ENCODE peak calls at places on chromosomes 11 and 22, in five cellular contexts. A is endothelial cell, U is astrocyte of the cerebellum, F is adrenal gland, Y is brain microvascular endothelial cell. R is an unnamed sample.

GRCh38 chr11:61327669-61328071 is 5.2 kb downstream of the DDB1 start:
- DNase-seq in A (no peak), U (no peak), F (no peak), Y (no peak), R (no peak)

GRCh38 chr22:40960137-40960536 is 9.0 kb downstream of the RBX1 start:
- DNase-seq in A (no peak), U (no peak), F (no peak), Y (no peak), R (no peak)

GRCh38 chr11:82701847-82702520 is 31.7 kb downstream of the FAM181B start:
- DNase-seq in A (peak), U (peak), F (peak), Y (peak), R (peak)

GRCh38 chr22:49589811-49590210 is 237.9 kb downstream of the BRD1 start:
- DNase-seq in A (no peak), U (no peak), F (no peak), Y (no peak), R (no peak)

GRCh38 chr11:128279861-128280260 is 307.5 kb downstream of the ETS1 start:
- DNase-seq in A (no peak), U (no peak), F (no peak), Y (no peak), R (no peak)

GRCh38 chr11:67273260-67273990 is 7.2 kb downstream of the GRK2 start:
- DNase-seq in A (no peak), U (no peak), F (peak), Y (no peak), R (no peak)

GRCh38 chr11:40054631-40055030 is 1404.8 kb downstream of the LRRC4C start:
- DNase-seq in A (no peak), U (no peak), F (no peak), Y (no peak), R (no peak)

GRCh38 chr11:61837411-61838005 is 9.4 kb downstream of the FADS2 start:
- DNase-seq in A (no peak), U (no peak), F (peak), Y (no peak), R (no peak)

GRCh38 chr11:65419773-65420481 is 2.7 kb upstream of the NEAT1 start:
- DNase-seq in A (peak), U (peak), F (peak), Y (peak), R (peak)

GRCh38 chr11:7749456-7749855 is 43.2 kb upstream of the OVCH2 start:
- DNase-seq in A (no peak), U (no peak), F (no peak), Y (no peak), R (no peak)

GRCh38 chr11:79438631-79439429 is 2.0 kb downstream of the TENM4 start:
- DNase-seq in A (peak), U (no peak), F (peak), Y (no peak), R (peak)

GRCh38 chr11:120384476-120384875 is 48.3 kb downstream of the ARHGEF12 start:
- DNase-seq in A (no peak), U (no peak), F (no peak), Y (no peak), R (no peak)

GRCh38 chr22:32389685-32390084 is 22.4 kb downstream of the RTCB start:
- DNase-seq in A (peak), U (no peak), F (peak), Y (peak), R (peak)

GRCh38 chr11:123072279-123072678 is 10.3 kb upstream of the HSPA8 start:
- DNase-seq in A (no peak), U (no peak), F (no peak), Y (no peak), R (no peak)

GRCh38 chr11:74966651-74967050 is 17.6 kb downstream of the SPCS2 start:
- DNase-seq in A (no peak), U (no peak), F (peak), Y (peak), R (no peak)

GRCh38 chr22:22818861-22819855 is 68.5 kb upstream of the IGLL5 start:
- DNase-seq in A (no peak), U (no peak), F (no peak), Y (no peak), R (no peak)

GRCh38 chr11:20762112-20762511 is 92.7 kb downstream of the NELL1 start:
- DNase-seq in A (no peak), U (no peak), F (no peak), Y (no peak), R (no peak)

GRCh38 chr11:78270993-78271392 is 82.3 kb downstream of the USP35 start:
- DNase-seq in A (no peak), U (no peak), F (no peak), Y (no peak), R (no peak)

GRCh38 chr11:15114501-15115475 is at the start of gene INSC:
- DNase-seq in A (peak), U (no peak), F (no peak), Y (no peak), R (peak)

GRCh38 chr22:37027556-37027955 is 8.0 kb downstream of the MPST start:
- DNase-seq in A (no peak), U (no peak), F (no peak), Y (no peak), R (no peak)

GRCh38 chr11:66882540-66882939 is 25.7 kb downstream of the LRFN4 start:
- DNase-seq in A (no peak), U (no peak), F (peak), Y (no peak), R (no peak)

GRCh38 chr11:114260077-114260476 is 36.1 kb upstream of the NNMT start:
- DNase-seq in A (no peak), U (no peak), F (no peak), Y (no peak), R (no peak)

GRCh38 chr22:46360097-46360496 is 24.6 kb downstream of the TRMU start:
- DNase-seq in A (no peak), U (no peak), F (no peak), Y (no peak), R (no peak)

GRCh38 chr11:22192642-22193347 is at the start of gene ANO5:
- DNase-seq in A (peak), U (no peak), F (peak), Y (no peak), R (peak)

GRCh38 chr11:110818032-110818687 is 105.9 kb upstream of the ARHGAP20 start:
- DNase-seq in A (no peak), U (no peak), F (no peak), Y (no peak), R (no peak)

GRCh38 chr11:83033972-83034672 is 37.6 kb downstream of the RAB30 start:
- DNase-seq in A (no peak), U (peak), F (peak), Y (no peak), R (peak)

GRCh38 chr11:122344281-122344680 is 228.3 kb upstream of the BLID start:
- DNase-seq in A (no peak), U (peak), F (peak), Y (peak), R (no peak)

GRCh38 chr11:67285541-67286498 is 3.3 kb upstream of the ANKRD13D start:
- DNase-seq in A (no peak), U (no peak), F (no peak), Y (no peak), R (no peak)

GRCh38 chr22:35149149-35149548 is 83.2 kb downstream of the ISX start:
- DNase-seq in A (no peak), U (no peak), F (no peak), Y (no peak), R (no peak)

GRCh38 chr22:19941365-19942070 is at the start of the genes COMT and TXNRD2:
- DNase-seq in A (peak), U (no peak), F (peak), Y (peak), R (peak)

GRCh38 chr11:91163619-91164451 is 941.0 kb upstream of the CHORDC1 start:
- DNase-seq in A (no peak), U (peak), F (peak), Y (peak), R (no peak)

GRCh38 chr11:11789735-11790369 is 51.9 kb upstream of the USP47 start:
- DNase-seq in A (peak), U (no peak), F (no peak), Y (peak), R (peak)

GRCh38 chr11:134761361-134761760 is 349.3 kb upstream of the B3GAT1 start:
- DNase-seq in A (no peak), U (no peak), F (no peak), Y (no peak), R (no peak)

DNA sequence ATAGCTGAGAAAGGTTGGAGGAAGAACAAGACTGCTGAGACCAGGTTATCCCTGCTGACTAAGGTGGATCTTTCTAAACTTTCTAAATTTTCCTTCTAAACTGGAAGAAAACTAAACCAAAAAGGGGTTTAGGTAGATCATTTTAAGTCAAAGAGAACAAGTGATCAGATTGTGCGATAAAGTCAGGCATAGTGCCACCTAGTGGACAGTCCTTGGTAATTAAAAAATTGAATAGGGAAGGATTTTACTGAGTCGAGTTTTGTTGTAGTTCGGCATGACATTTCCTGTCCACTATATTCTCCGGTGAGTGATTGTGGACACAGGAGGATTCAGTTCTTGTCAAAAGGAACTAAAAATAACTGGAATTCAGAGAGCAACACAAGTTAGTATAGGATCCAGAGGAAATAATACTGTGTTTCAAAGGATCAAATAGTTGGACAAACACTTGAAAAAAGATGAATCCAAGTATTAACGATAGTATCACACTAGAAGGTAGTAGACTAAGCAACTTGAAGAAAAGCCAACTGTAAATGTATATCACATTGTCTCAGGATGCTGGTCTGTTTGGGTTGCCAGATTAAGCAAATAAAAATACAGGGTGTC is 1236.4 kb downstream of the FAM181B start:
- DNase-seq in A (peak), U (no peak), F (peak), Y (peak), R (peak)
- TF ChIP-seq CTCF in A (peak), U (peak), F (peak), Y (peak), R (peak)

GRCh38 chr11:124890701-124891389 is 6.8 kb downstream of the ROBO4 start:
- DNase-seq in A (peak), U (no peak), F (no peak), Y (no peak), R (no peak)

GRCh38 chr11:124892131-124892530 is 5.5 kb downstream of the ROBO4 start:
- DNase-seq in A (peak), U (no peak), F (no peak), Y (no peak), R (no peak)

GRCh38 chr11:124891390-124891861 is 6.2 kb downstream of the ROBO4 start:
- DNase-seq in A (peak), U (no peak), F (no peak), Y (no peak), R (peak)

GRCh38 chr11:124887667-124888013 is 10.0 kb downstream of the ROBO4 start:
- DNase-seq in A (no peak), U (no peak), F (no peak), Y (no peak), R (no peak)

DNA sequence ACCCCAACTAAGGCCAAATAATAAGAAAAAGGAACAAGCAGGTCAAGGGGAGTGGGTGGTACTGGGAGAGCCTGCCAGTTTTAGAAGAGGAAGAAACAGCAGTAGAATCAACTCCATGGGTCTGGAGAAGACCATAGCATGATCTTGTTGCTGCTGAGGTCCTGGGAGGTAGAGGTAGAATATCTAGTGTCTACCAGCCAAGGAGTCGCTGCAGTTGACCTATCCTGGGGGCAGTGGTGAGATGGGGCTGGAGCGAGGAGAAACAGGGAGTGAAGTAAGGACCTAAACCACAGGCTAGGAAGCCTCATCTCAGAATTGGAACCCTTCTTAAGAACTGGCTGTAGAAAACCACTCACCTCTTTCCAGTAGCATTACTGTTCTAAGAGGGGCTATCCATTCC is 8.0 kb downstream of the ROBO4 start:
- DNase-seq in A (no peak), U (no peak), F (no peak), Y (no peak), R (no peak)
- TF ChIP-seq CTCF in A (no peak), U (no peak), F (no peak), Y (no peak), R (no peak)

GRCh38 chr22:48572951-48573350 is 1254.7 kb downstream of the BRD1 start:
- DNase-seq in A (no peak), U (no peak), F (no peak), Y (no peak), R (no peak)

GRCh38 chr22:48573766-48574165 is 1253.9 kb downstream of the BRD1 start:
- DNase-seq in A (no peak), U (no peak), F (no peak), Y (no peak), R (no peak)

GRCh38 chr22:48576333-48577013 is 1251.2 kb downstream of the BRD1 start:
- DNase-seq in A (peak), U (no peak), F (no peak), Y (no peak), R (peak)

GRCh38 chr22:48575567-48576332 is 1251.9 kb downstream of the BRD1 start:
- DNase-seq in A (no peak), U (no peak), F (no peak), Y (no peak), R (peak)

GRCh38 chr22:48574776-48575566 is 1252.7 kb downstream of the BRD1 start:
- DNase-seq in A (peak), U (no peak), F (no peak), Y (no peak), R (peak)
- TF ChIP-seq CTCF in A (peak), U (peak), F (no peak), Y (peak), R (peak)

GRCh38 chr22:24516301-24516737 is 21.2 kb downstream of the UPB1 start:
- DNase-seq in A (no peak), U (peak), F (peak), Y (peak), R (no peak)
- TF ChIP-seq CTCF in A (no peak), U (peak), F (no peak), Y (peak), R (no peak)

GRCh38 chr22:21642584-21643448 is 714 bp downstream of the SDF2L1 start:
- DNase-seq in A (peak), U (no peak), F (peak), Y (peak), R (peak)

GRCh38 chr22:21643533-21644357 is 1.6 kb downstream of the SDF2L1 start:
- DNase-seq in A (no peak), U (no peak), F (no peak), Y (no peak), R (no peak)

GRCh38 chr22:21641417-21641794 is 696 bp upstream of the SDF2L1 start:
- DNase-seq in A (peak), U (no peak), F (peak), Y (no peak), R (peak)

GRCh38 chr22:21640810-21641209 is 1.3 kb upstream of the SDF2L1 start:
- DNase-seq in A (no peak), U (no peak), F (no peak), Y (no peak), R (no peak)

DNA sequence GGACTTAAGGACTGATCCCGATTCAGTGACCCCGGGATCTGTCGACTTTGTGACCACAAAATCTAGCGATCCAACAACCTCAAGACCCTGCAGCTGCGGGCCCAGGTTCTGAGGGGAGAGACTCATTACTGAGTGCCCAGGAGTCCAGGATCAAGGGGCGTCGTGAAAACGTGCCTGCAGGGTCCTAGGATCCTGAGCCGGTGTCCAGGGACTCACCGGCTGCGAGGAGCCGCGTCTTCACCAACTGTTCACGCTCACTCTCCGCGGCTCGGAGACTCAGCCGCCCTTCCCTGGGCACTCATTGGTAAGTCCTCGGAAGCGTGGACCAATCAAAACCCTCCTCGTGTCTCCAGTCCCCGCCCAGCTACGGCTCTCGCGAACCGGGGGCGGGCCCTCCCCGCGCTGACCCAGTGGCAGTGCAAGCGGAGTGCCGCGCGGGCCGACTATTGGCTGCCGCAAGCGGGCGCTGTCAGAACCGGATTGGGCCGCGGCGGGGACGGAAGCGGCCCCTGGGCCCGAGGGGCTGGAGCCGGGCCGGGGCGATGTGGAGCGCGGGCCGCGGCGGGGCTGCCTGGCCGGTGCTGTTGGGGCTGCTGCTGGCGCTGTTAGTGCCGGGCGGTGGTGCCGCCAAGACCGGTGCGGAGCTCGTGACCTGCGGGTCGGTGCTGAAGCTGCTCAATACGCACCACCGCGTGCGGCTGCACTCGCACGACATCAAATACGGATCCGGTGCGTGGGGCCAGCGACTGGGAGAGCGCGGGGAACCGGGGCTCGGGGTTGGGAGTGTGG is at the start of gene SDF2L1:
- DNase-seq in A (peak), U (peak), F (peak), Y (peak), R (peak)
- TF ChIP-seq CTCF in A (no peak), U (no peak), F (no peak), Y (no peak), R (no peak)